ENCODE peak calls at places on chromosomes 2 and 18, in eight cellular contexts. S, I, M, R, T, H, K and X are unnamed samples.

GRCh38 chr2:202690321-202690900 is 55.6 kb downstream of the FAM117B start:
- DNase-seq in S (peak; percentile 9), I (no peak), M (no peak), R (no peak), T (no peak), H (no peak), K (no peak), X (no peak)

GRCh38 chr2:37667704-37668103 is 3.7 kb downstream of the CDC42EP3 start:
- DNase-seq in S (no peak), I (no peak), M (no peak), R (no peak), T (no peak), H (no peak), K (no peak), X (no peak)

GRCh38 chr2:17547737-17548136 is 7.2 kb downstream of the VSNL1 start:
- DNase-seq in S (no peak), I (no peak), M (no peak), R (no peak), T (no peak), H (no peak), K (no peak), X (no peak)

GRCh38 chr2:110679337-110679707 is 1.5 kb upstream of the BUB1 start:
- DNase-seq in S (no peak), I (no peak), M (no peak), R (peak; percentile 19), T (no peak), H (no peak), K (no peak), X (no peak)

GRCh38 chr2:186274936-186275575 is 211.0 kb upstream of the ZC3H15 start:
- DNase-seq in S (no peak), I (peak; percentile 34), M (no peak), R (no peak), T (no peak), H (no peak), K (no peak), X (no peak)

GRCh38 chr18:23812566-23813440 is 123.5 kb downstream of the LAMA3 start:
- DNase-seq in S (peak; percentile 41), I (peak; percentile 48), M (no peak), R (peak; percentile 62), T (no peak), H (peak; percentile 22), K (no peak), X (no peak)

GRCh38 chr2:84991404-84992151 is 20.6 kb downstream of the KCMF1 start:
- DNase-seq in S (peak; percentile 22), I (peak; percentile 75), M (no peak), R (no peak), T (no peak), H (no peak), K (no peak), X (no peak)

GRCh38 chr2:64644240-64645013 is 9.3 kb downstream of the SERTAD2 start:
- DNase-seq in S (no peak), I (peak; percentile 72), M (peak; percentile 89), R (peak; percentile 89), T (no peak), H (peak; percentile 74), K (peak; percentile 69), X (peak; percentile 65)

GRCh38 chr2:239589855-239590254 is 189.0 kb upstream of the HDAC4 start:
- DNase-seq in S (no peak), I (no peak), M (no peak), R (no peak), T (no peak), H (no peak), K (no peak), X (no peak)

GRCh38 chr2:207252979-207253640 is 87.4 kb upstream of the KLF7 start:
- DNase-seq in S (no peak), I (no peak), M (no peak), R (no peak), T (no peak), H (no peak), K (no peak), X (no peak)

GRCh38 chr2:240310645-240311044 is 124.8 kb upstream of the GPC1 start:
- DNase-seq in S (no peak), I (no peak), M (no peak), R (no peak), T (no peak), H (no peak), K (no peak), X (no peak)

GRCh38 chr2:144943986-144944385 is 424.1 kb upstream of the ZEB2 start:
- DNase-seq in S (peak; percentile 13), I (peak; percentile 38), M (no peak), R (no peak), T (no peak), H (no peak), K (no peak), X (no peak)

GRCh38 chr2:121069434-121069969 is 215.5 kb downstream of the TFCP2L1 start:
- DNase-seq in S (no peak), I (no peak), M (no peak), R (no peak), T (no peak), H (no peak), K (no peak), X (no peak)